ENCODE peak calls at places on chromosomes 6 and 20, in ten cellular contexts. One of them, this sample, is unnamed.

GRCh38 chr20:57117296-57117695 is 149.1 kb downstream of the BMP7 start:
- DNase-seq in astrocyte of the cerebellum: no peak
- DNase-seq in bronchial epithelial cell: no peak
- DNase-seq in neural crest cell: no peak
- DNase-seq in stomach: no peak
- DNase-seq in astrocyte of the spinal cord: no peak
- DNase-seq in IMR-90: no peak
- DNase-seq in HFFc6: no peak
- DNase-seq in CD8-positive, alpha-beta T cell: no peak
- DNase-seq in left lung: no peak
- DNase-seq in this sample: no peak

GRCh38 chr6:161462148-161462547 is 188.3 kb upstream of the AGPAT4 start:
- DNase-seq in astrocyte of the cerebellum: no peak
- DNase-seq in bronchial epithelial cell: peak
- DNase-seq in neural crest cell: no peak
- DNase-seq in stomach: no peak
- DNase-seq in astrocyte of the spinal cord: no peak
- DNase-seq in IMR-90: no peak
- DNase-seq in HFFc6: no peak
- DNase-seq in CD8-positive, alpha-beta T cell: no peak
- DNase-seq in left lung: no peak
- DNase-seq in this sample: no peak

GRCh38 chr6:142763205-142763604 is 181.8 kb downstream of the HIVEP2 start:
- DNase-seq in astrocyte of the cerebellum: peak
- DNase-seq in bronchial epithelial cell: peak
- DNase-seq in neural crest cell: no peak
- DNase-seq in stomach: no peak
- DNase-seq in astrocyte of the spinal cord: peak
- DNase-seq in IMR-90: peak
- DNase-seq in HFFc6: peak
- DNase-seq in CD8-positive, alpha-beta T cell: no peak
- DNase-seq in left lung: no peak
- DNase-seq in this sample: no peak

GRCh38 chr20:54061106-54061881 is 9.1 kb downstream of the BCAS1 start:
- DNase-seq in astrocyte of the cerebellum: peak
- DNase-seq in bronchial epithelial cell: peak
- DNase-seq in neural crest cell: no peak
- DNase-seq in stomach: no peak
- DNase-seq in astrocyte of the spinal cord: no peak
- DNase-seq in IMR-90: peak
- DNase-seq in HFFc6: no peak
- DNase-seq in CD8-positive, alpha-beta T cell: no peak
- DNase-seq in left lung: no peak
- DNase-seq in this sample: no peak

GRCh38 chr20:51565298-51565697 is 22.8 kb upstream of the NFATC2 start:
- DNase-seq in astrocyte of the cerebellum: no peak
- DNase-seq in bronchial epithelial cell: no peak
- DNase-seq in neural crest cell: no peak
- DNase-seq in stomach: no peak
- DNase-seq in astrocyte of the spinal cord: no peak
- DNase-seq in IMR-90: no peak
- DNase-seq in HFFc6: no peak
- DNase-seq in CD8-positive, alpha-beta T cell: no peak
- DNase-seq in left lung: no peak
- DNase-seq in this sample: no peak

GRCh38 chr6:131995924-131996323 is 44.8 kb upstream of the CCN2 start:
- DNase-seq in astrocyte of the cerebellum: peak
- DNase-seq in bronchial epithelial cell: peak
- DNase-seq in neural crest cell: no peak
- DNase-seq in stomach: no peak
- DNase-seq in astrocyte of the spinal cord: peak
- DNase-seq in IMR-90: peak
- DNase-seq in HFFc6: peak
- DNase-seq in CD8-positive, alpha-beta T cell: no peak
- DNase-seq in left lung: no peak
- DNase-seq in this sample: no peak

GRCh38 chr6:128487055-128487454 is 33.3 kb downstream of the PTPRK start:
- DNase-seq in astrocyte of the cerebellum: no peak
- DNase-seq in bronchial epithelial cell: no peak
- DNase-seq in neural crest cell: no peak
- DNase-seq in stomach: no peak
- DNase-seq in astrocyte of the spinal cord: no peak
- DNase-seq in IMR-90: no peak
- DNase-seq in HFFc6: peak
- DNase-seq in CD8-positive, alpha-beta T cell: no peak
- DNase-seq in left lung: no peak
- DNase-seq in this sample: no peak

GRCh38 chr6:148521586-148521985 is 178.9 kb downstream of the SASH1 start:
- DNase-seq in astrocyte of the cerebellum: no peak
- DNase-seq in bronchial epithelial cell: peak
- DNase-seq in neural crest cell: no peak
- DNase-seq in stomach: no peak
- DNase-seq in astrocyte of the spinal cord: peak
- DNase-seq in IMR-90: peak
- DNase-seq in HFFc6: peak
- DNase-seq in CD8-positive, alpha-beta T cell: no peak
- DNase-seq in left lung: no peak
- DNase-seq in this sample: no peak

GRCh38 chr6:31763617-31763940 is 1.1 kb downstream of the SAPCD1 start:
- DNase-seq in astrocyte of the cerebellum: no peak
- DNase-seq in bronchial epithelial cell: peak
- DNase-seq in neural crest cell: no peak
- DNase-seq in stomach: no peak
- DNase-seq in astrocyte of the spinal cord: peak
- DNase-seq in IMR-90: peak
- DNase-seq in HFFc6: peak
- DNase-seq in CD8-positive, alpha-beta T cell: no peak
- DNase-seq in left lung: no peak
- DNase-seq in this sample: no peak
- TF ChIP-seq CTCF in astrocyte of the cerebellum: no peak
- TF ChIP-seq CTCF in bronchial epithelial cell: no peak
- TF ChIP-seq CTCF in neural crest cell: no peak
- TF ChIP-seq CTCF in stomach: no peak
- TF ChIP-seq CTCF in astrocyte of the spinal cord: no peak
- TF ChIP-seq CTCF in IMR-90: no peak
- TF ChIP-seq CTCF in HFFc6: no peak
- TF ChIP-seq CTCF in CD8-positive, alpha-beta T cell: no peak
- TF ChIP-seq CTCF in left lung: no peak
- TF ChIP-seq CTCF in this sample: no peak

GRCh38 chr6:169489642-169490408 is 212.0 kb downstream of the WDR27 start:
- DNase-seq in astrocyte of the cerebellum: no peak
- DNase-seq in bronchial epithelial cell: no peak
- DNase-seq in neural crest cell: no peak
- DNase-seq in stomach: no peak
- DNase-seq in astrocyte of the spinal cord: no peak
- DNase-seq in IMR-90: no peak
- DNase-seq in HFFc6: no peak
- DNase-seq in CD8-positive, alpha-beta T cell: no peak
- DNase-seq in left lung: no peak
- DNase-seq in this sample: peak
- TF ChIP-seq CTCF in astrocyte of the cerebellum: no peak
- TF ChIP-seq CTCF in bronchial epithelial cell: no peak
- TF ChIP-seq CTCF in neural crest cell: no peak
- TF ChIP-seq CTCF in stomach: no peak
- TF ChIP-seq CTCF in astrocyte of the spinal cord: no peak
- TF ChIP-seq CTCF in IMR-90: no peak
- TF ChIP-seq CTCF in HFFc6: no peak
- TF ChIP-seq CTCF in CD8-positive, alpha-beta T cell: no peak
- TF ChIP-seq CTCF in left lung: no peak
- TF ChIP-seq CTCF in this sample: peak

DNA sequence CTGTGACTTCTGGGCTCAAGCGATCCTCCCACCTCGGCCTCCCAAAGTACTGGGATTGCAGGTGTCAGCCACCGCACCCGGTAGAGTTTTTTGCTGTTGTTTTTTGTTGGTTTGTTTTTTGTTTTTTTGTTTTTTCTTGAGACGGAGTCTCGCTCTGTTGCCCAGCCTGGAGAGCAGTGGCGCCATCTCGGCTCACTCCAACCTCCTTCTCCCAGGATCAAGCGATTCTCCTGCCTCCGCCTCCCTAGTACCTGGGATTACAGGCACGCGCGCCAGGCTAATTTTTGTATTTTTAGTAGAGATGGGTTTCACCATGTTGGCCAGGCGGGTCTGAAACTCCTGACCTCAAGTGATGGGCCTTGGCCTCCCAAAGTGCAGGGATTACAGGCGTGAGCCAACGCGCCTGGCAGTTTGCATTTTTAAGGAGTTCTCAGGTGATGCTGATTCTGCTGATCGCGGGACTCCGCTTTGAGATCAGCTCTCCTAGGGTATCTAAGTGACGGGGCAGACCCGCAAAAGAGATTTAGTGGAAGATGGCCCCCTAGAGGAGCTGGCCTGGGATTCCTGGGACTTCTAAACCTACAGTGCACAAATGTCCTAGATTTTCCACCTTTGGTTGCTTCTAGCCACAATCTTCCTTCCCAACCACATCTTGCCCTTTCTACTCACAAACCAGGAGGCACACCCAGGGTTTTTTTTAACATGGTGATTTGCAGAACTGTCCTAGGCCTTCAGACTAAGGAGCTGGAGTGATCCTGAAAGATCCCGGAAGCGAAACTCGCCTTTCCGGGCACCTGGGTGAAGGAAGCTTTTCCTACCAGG is 45.2 kb downstream of the DPPA5 start:
- DNase-seq in astrocyte of the cerebellum: no peak
- DNase-seq in bronchial epithelial cell: peak
- DNase-seq in neural crest cell: no peak
- DNase-seq in stomach: no peak
- DNase-seq in astrocyte of the spinal cord: peak
- DNase-seq in IMR-90: no peak
- DNase-seq in HFFc6: no peak
- DNase-seq in CD8-positive, alpha-beta T cell: no peak
- DNase-seq in left lung: no peak
- DNase-seq in this sample: no peak
- TF ChIP-seq CTCF in astrocyte of the cerebellum: peak
- TF ChIP-seq CTCF in bronchial epithelial cell: peak
- TF ChIP-seq CTCF in neural crest cell: no peak
- TF ChIP-seq CTCF in stomach: no peak
- TF ChIP-seq CTCF in astrocyte of the spinal cord: peak
- TF ChIP-seq CTCF in IMR-90: peak
- TF ChIP-seq CTCF in HFFc6: peak
- TF ChIP-seq CTCF in CD8-positive, alpha-beta T cell: no peak
- TF ChIP-seq CTCF in left lung: no peak
- TF ChIP-seq CTCF in this sample: peak

DNA sequence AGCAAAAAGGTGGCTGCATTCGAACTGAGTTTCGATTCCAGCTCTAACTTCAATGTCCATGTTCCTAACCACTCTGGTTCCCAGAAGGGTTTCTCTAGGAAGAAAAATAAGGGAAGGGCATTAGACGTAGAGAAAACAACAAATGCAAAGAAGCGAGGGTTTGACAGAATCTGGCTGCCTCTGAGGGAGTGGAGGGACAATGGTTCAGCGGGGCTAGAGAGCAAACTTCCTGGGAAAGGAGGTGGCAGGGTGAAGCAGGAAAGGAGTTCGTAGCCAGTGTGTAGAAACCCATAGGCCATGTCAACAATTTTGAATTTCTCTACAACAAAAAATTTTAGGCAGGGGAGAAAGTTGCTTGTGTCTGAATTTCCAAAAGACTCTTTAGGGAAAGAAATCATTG is 14.5 kb upstream of the DNAAF9 start:
- DNase-seq in astrocyte of the cerebellum: no peak
- DNase-seq in bronchial epithelial cell: no peak
- DNase-seq in neural crest cell: no peak
- DNase-seq in stomach: no peak
- DNase-seq in astrocyte of the spinal cord: no peak
- DNase-seq in IMR-90: no peak
- DNase-seq in HFFc6: no peak
- DNase-seq in CD8-positive, alpha-beta T cell: no peak
- DNase-seq in left lung: no peak
- DNase-seq in this sample: no peak
- TF ChIP-seq CTCF in astrocyte of the cerebellum: no peak
- TF ChIP-seq CTCF in bronchial epithelial cell: no peak
- TF ChIP-seq CTCF in neural crest cell: no peak
- TF ChIP-seq CTCF in stomach: no peak
- TF ChIP-seq CTCF in astrocyte of the spinal cord: no peak
- TF ChIP-seq CTCF in IMR-90: no peak
- TF ChIP-seq CTCF in HFFc6: no peak
- TF ChIP-seq CTCF in CD8-positive, alpha-beta T cell: no peak
- TF ChIP-seq CTCF in left lung: no peak
- TF ChIP-seq CTCF in this sample: no peak

GRCh38 chr6:90212274-90212673 is 84.4 kb downstream of the BACH2 start:
- DNase-seq in astrocyte of the cerebellum: no peak
- DNase-seq in bronchial epithelial cell: no peak
- DNase-seq in neural crest cell: no peak
- DNase-seq in stomach: no peak
- DNase-seq in astrocyte of the spinal cord: no peak
- DNase-seq in IMR-90: no peak
- DNase-seq in HFFc6: no peak
- DNase-seq in CD8-positive, alpha-beta T cell: no peak
- DNase-seq in left lung: no peak
- DNase-seq in this sample: no peak
- TF ChIP-seq CTCF in astrocyte of the cerebellum: no peak
- TF ChIP-seq CTCF in bronchial epithelial cell: no peak
- TF ChIP-seq CTCF in neural crest cell: no peak
- TF ChIP-seq CTCF in stomach: no peak
- TF ChIP-seq CTCF in astrocyte of the spinal cord: no peak
- TF ChIP-seq CTCF in IMR-90: no peak
- TF ChIP-seq CTCF in HFFc6: peak
- TF ChIP-seq CTCF in CD8-positive, alpha-beta T cell: no peak
- TF ChIP-seq CTCF in left lung: no peak
- TF ChIP-seq CTCF in this sample: no peak

This sample was measured in AG09319.